ENCODE peak calls at places on chromosomes 13 and 19, in four cellular contexts. D, F, G and Q are unnamed samples.

GRCh38 chr19:23071087-23071511 is 45.7 kb upstream of the ZNF730 start:
- DNase-seq in D (peak; percentile 9), F (no peak), G (no peak), Q (peak; percentile 71)

GRCh38 chr13:24651718-24652345 is 28.4 kb upstream of the ATP12A start:
- DNase-seq in D (no peak), F (no peak), G (no peak), Q (no peak)

GRCh38 chr19:57319869-57320179 is 448 bp upstream of the ZNF543 start:
- DNase-seq in D (no peak), F (no peak), G (no peak), Q (no peak)

GRCh38 chr19:3670796-3671679 is 29.2 kb downstream of the PIP5K1C start:
- DNase-seq in D (peak; percentile 88), F (no peak), G (no peak), Q (no peak)

GRCh38 chr13:110113284-110113764 is 193.6 kb downstream of the COL4A1 start:
- DNase-seq in D (no peak), F (peak; percentile 24), G (no peak), Q (no peak)

GRCh38 chr19:11659612-11660011 is 62.3 kb downstream of the ZNF627 start:
- DNase-seq in D (peak; percentile 39), F (no peak), G (peak; percentile 15), Q (peak; percentile 46)

GRCh38 chr19:2338751-2339643 is 10.5 kb downstream of the SPPL2B start:
- DNase-seq in D (no peak), F (no peak), G (no peak), Q (no peak)

GRCh38 chr13:40194204-40194806 is 472.1 kb downstream of the FOXO1 start:
- DNase-seq in D (no peak), F (no peak), G (no peak), Q (no peak)

GRCh38 chr19:34838248-34838647 is 65.2 kb upstream of the ZNF599 start:
- DNase-seq in D (peak; percentile 45), F (peak; percentile 39), G (peak; percentile 15), Q (peak; percentile 44)

GRCh38 chr13:50129065-50129922 is 114.0 kb downstream of the KCNRG start:
- DNase-seq in D (no peak), F (no peak), G (no peak), Q (peak; percentile 58)

GRCh38 chr19:43748205-43748594 is 6.6 kb downstream of the SMG9 start:
- DNase-seq in D (no peak), F (no peak), G (no peak), Q (no peak)

GRCh38 chr19:4414800-4415251 is 12.4 kb downstream of the CHAF1A start:
- DNase-seq in D (no peak), F (no peak), G (no peak), Q (no peak)

GRCh38 chr19:3039641-3040077 is 10.6 kb upstream of the TLE2 start:
- DNase-seq in D (peak; percentile 60), F (peak; percentile 41), G (peak; percentile 59), Q (peak; percentile 45)

GRCh38 chr19:46221981-46222610 is 7.4 kb upstream of the IGFL1 start:
- DNase-seq in D (no peak), F (peak; percentile 88), G (no peak), Q (peak; percentile 78)

GRCh38 chr13:73293902-73294523 is 235.2 kb downstream of the KLF5 start:
- DNase-seq in D (no peak), F (no peak), G (peak; percentile 3), Q (no peak)

GRCh38 chr13:109840201-109840892 is 54.0 kb upstream of the IRS2 start:
- DNase-seq in D (no peak), F (no peak), G (no peak), Q (no peak)

GRCh38 chr13:50594276-50594970 is 249.1 kb downstream of the DLEU7 start:
- DNase-seq in D (no peak), F (no peak), G (peak; percentile 34), Q (peak; percentile 48)

GRCh38 chr13:85334187-85334586 is 465.0 kb downstream of the SLITRK6 start:
- DNase-seq in D (no peak), F (no peak), G (no peak), Q (no peak)

GRCh38 chr19:2983351-2984195 is 6.2 kb downstream of the TLE6 start:
- DNase-seq in D (no peak), F (no peak), G (no peak), Q (peak; percentile 93)

GRCh38 chr13:99926014-99926731 is 45.4 kb downstream of the ZIC5 start:
- DNase-seq in D (peak; percentile 25), F (peak; percentile 30), G (no peak), Q (no peak)

GRCh38 chr19:49042177-49042576 is 1.5 kb upstream of the CGB5 start:
- DNase-seq in D (no peak), F (peak; percentile 35), G (no peak), Q (no peak)

GRCh38 chr19:48873476-48874308 is 1.5 kb downstream of the PPP1R15A start:
- DNase-seq in D (peak; percentile 98), F (peak; percentile 51), G (no peak), Q (no peak)

GRCh38 chr19:16655727-16656126 is 4.2 kb downstream of the SMIM7 start:
- DNase-seq in D (no peak), F (no peak), G (no peak), Q (no peak)

GRCh38 chr13:102702965-102703720 is 8.3 kb upstream of the METTL21C start:
- DNase-seq in D (no peak), F (no peak), G (no peak), Q (no peak)
- TF ChIP-seq JUNB in D (no peak), F (no peak), G (no peak), Q (no peak)

GRCh38 chr19:10543059-10543419 is 665 bp upstream of the ATG4D start:
- DNase-seq in D (no peak), F (no peak), G (no peak), Q (no peak)

GRCh38 chr19:10546817-10547216 is 3.1 kb downstream of the ATG4D start:
- DNase-seq in D (no peak), F (no peak), G (no peak), Q (no peak)

GRCh38 chr19:10543420-10544241 is at the start of gene ATG4D:
- DNase-seq in D (peak; percentile 97), F (peak; percentile 60), G (peak; percentile 41), Q (peak; percentile 93)

GRCh38 chr19:10544753-10545251 is 1.1 kb downstream of the ATG4D start:
- DNase-seq in D (peak; percentile 42), F (no peak), G (no peak), Q (peak; percentile 29)

GRCh38 chr19:10544242-10544752 is 593 bp downstream of the ATG4D start:
- DNase-seq in D (peak; percentile 67), F (no peak), G (no peak), Q (peak; percentile 37)
- TF ChIP-seq JUNB in D (no peak), F (no peak), G (no peak), Q (no peak)

GRCh38 chr13:38473305-38473704 is 123.7 kb downstream of the UFM1 start:
- DNase-seq in D (no peak), F (no peak), G (no peak), Q (no peak)

GRCh38 chr13:38483623-38484022 is 134.0 kb downstream of the UFM1 start:
- DNase-seq in D (no peak), F (no peak), G (no peak), Q (no peak)

GRCh38 chr13:38477676-38478075 is 128.0 kb downstream of the UFM1 start:
- DNase-seq in D (no peak), F (no peak), G (no peak), Q (no peak)
- TF ChIP-seq JUNB in D (no peak), F (no peak), G (no peak), Q (no peak)

DNA sequence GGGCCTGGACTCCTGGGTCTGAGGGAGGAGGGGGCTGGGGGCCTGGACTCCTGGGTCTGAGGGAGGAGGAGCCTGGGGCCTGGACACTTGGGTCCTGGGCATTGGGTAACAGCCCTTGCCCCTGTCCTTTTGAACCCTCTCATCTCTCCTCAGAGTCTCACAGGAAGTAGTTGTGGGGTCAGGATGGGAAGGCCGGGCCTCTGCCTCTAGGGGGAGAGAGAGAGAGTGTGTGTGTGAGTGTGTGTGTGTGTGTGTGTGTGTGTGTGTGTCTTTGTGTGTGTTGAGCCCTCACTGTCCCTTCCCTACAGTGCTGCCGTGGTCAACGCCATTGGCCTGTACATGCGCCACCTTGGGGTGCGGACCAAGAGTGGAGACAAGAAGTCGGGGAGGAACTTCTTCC is 10.9 kb downstream of the ARHGEF1 start:
- DNase-seq in D (peak; percentile 41), F (peak; percentile 87), G (peak; percentile 59), Q (peak; percentile 63)
- TF ChIP-seq JUNB in D (no peak), F (no peak), G (no peak), Q (no peak)

DNA sequence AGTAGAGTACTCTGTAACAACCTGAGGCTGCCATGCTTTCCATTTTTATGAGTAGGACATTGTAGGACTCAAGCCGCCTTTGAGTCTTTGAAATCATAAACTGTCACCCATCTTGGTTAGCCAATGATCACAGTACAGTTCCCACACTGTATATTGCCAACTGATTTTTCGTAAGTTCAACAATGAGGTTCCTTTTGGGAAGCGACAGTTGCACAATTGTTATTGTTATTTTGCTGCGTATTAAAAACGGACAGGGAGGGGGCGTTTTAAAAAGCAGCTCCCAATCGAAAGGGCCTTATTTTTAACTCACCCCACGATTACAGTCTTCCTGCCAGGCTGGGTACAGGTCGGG is 608 bp downstream of the SLC46A3 start:
- DNase-seq in D (no peak), F (no peak), G (no peak), Q (no peak)
- TF ChIP-seq JUNB in D (no peak), F (no peak), G (no peak), Q (no peak)

GRCh38 chr19:38425810-38426466 is at the start of gene RASGRP4:
- DNase-seq in D (peak; percentile 81), F (no peak), G (no peak), Q (peak; percentile 75)
- TF ChIP-seq JUNB in D (no peak), F (no peak), G (no peak), Q (no peak)

GRCh38 chr13:61774903-61775302 is 359.3 kb upstream of the PCDH20 start:
- DNase-seq in D (no peak), F (no peak), G (no peak), Q (no peak)

GRCh38 chr13:61779456-61779855 is 363.8 kb upstream of the PCDH20 start:
- DNase-seq in D (no peak), F (no peak), G (no peak), Q (peak; percentile 17)

GRCh38 chr13:61777281-61777680 is 361.6 kb upstream of the PCDH20 start:
- DNase-seq in D (no peak), F (no peak), G (no peak), Q (peak; percentile 14)

GRCh38 chr13:61777902-61778301 is 362.3 kb upstream of the PCDH20 start:
- DNase-seq in D (no peak), F (no peak), G (no peak), Q (no peak)

DNA sequence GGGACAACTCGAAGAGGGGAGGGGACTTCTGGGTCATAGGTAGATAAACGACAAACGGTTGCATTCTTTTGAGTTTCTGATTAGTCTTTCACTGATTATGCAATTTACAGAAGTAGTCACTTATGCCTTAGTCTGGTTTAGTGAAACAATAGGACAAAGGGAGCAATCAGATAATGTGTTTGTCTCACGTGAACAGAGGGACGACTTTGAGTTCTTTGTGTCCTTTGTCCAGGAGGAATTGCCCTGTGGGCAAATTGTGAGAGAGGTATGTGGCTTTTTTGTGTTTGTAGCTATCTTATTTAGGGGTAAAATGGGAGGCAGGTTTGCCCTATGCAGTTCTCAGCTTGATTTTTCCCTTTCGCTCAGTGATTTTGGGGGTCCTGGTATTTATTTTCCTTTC is 362.9 kb upstream of the PCDH20 start:
- DNase-seq in D (no peak), F (no peak), G (no peak), Q (peak; percentile 51)
- TF ChIP-seq JUNB in D (no peak), F (no peak), G (no peak), Q (no peak)